ENCODE peak calls at places on chromosomes 6 and 20, in eight cellular contexts. K, X, Y, A, S, W, U and G are unnamed samples.

GRCh38 chr6:29826271-29826670 is 1.4 kb upstream of the HLA-G start:
- DNase-seq in A (peak), X (no peak), W (no peak), U (no peak), K (no peak), Y (no peak), S (no peak), G (no peak)

GRCh38 chr6:14638932-14639875 is 521.6 kb downstream of the CD83 start:
- DNase-seq in X (peak), K (no peak), Y (peak), S (no peak), U (no peak), W (no peak), A (peak), G (peak)

GRCh38 chr6:90610291-90610670 is 23.4 kb upstream of the MAP3K7 start:
- DNase-seq in K (no peak), S (no peak), Y (peak), X (peak), A (no peak), W (no peak), U (peak), G (no peak)

GRCh38 chr6:32623693-32624092 is 13.5 kb upstream of the HLA-DQA1 start:
- DNase-seq in S (no peak), A (no peak), W (no peak), X (no peak), U (no peak), Y (no peak), K (no peak), G (no peak)

GRCh38 chr6:89596056-89596455 is 42.5 kb downstream of the LYRM2 start:
- DNase-seq in K (no peak), A (no peak), X (no peak), U (no peak), W (no peak), Y (no peak), S (no peak), G (no peak)

GRCh38 chr6:4641461-4641860 is 134.7 kb upstream of the CDYL start:
- DNase-seq in Y (no peak), W (no peak), U (no peak), X (no peak), A (no peak), S (no peak), K (no peak), G (no peak)

GRCh38 chr20:6792789-6793188 is 25.3 kb downstream of the BMP2 start:
- DNase-seq in K (no peak), W (no peak), Y (no peak), U (no peak), S (no peak), A (no peak), X (no peak), G (no peak)

GRCh38 chr6:140174509-140174908 is 800.1 kb upstream of the CITED2 start:
- DNase-seq in Y (peak), U (no peak), S (no peak), X (peak), K (no peak), A (peak), W (no peak), G (no peak)

GRCh38 chr6:119523546-119523945 is 174.0 kb upstream of the MAN1A1 start:
- DNase-seq in W (no peak), S (no peak), K (no peak), Y (no peak), X (no peak), U (no peak), A (no peak), G (no peak)

GRCh38 chr20:17155401-17155800 is 71.4 kb upstream of the PCSK2 start:
- DNase-seq in Y (no peak), A (no peak), X (no peak), K (no peak), S (no peak), U (no peak), W (no peak), G (no peak)

GRCh38 chr20:48684501-48685041 is 143.2 kb downstream of the PREX1 start:
- DNase-seq in X (no peak), S (no peak), K (no peak), W (no peak), U (no peak), Y (no peak), A (no peak), G (peak)

GRCh38 chr20:1388706-1389483 is 4.0 kb downstream of the FKBP1A start:
- DNase-seq in S (no peak), A (no peak), W (no peak), U (no peak), K (no peak), Y (no peak), X (no peak), G (no peak)

GRCh38 chr6:130671119-130672104 is 155.8 kb upstream of the SMLR1 start:
- DNase-seq in U (no peak), S (no peak), Y (no peak), A (peak), X (no peak), W (no peak), K (no peak), G (peak)

GRCh38 chr20:5621305-5621704 is 128.9 kb upstream of the SHLD1 start:
- DNase-seq in W (no peak), A (peak), S (no peak), Y (no peak), U (no peak), X (peak), K (no peak), G (peak)

GRCh38 chr20:62143976-62144825 is 632 bp downstream of the SS18L1 start:
- DNase-seq in Y (no peak), W (no peak), U (peak), S (no peak), K (peak), X (peak), A (peak), G (peak)

GRCh38 chr20:13610205-13610604 is 28.5 kb downstream of the TASP1 start:
- DNase-seq in Y (no peak), U (no peak), A (no peak), K (no peak), S (no peak), W (no peak), X (no peak), G (no peak)

GRCh38 chr20:20666359-20666758 is 46.1 kb downstream of the RALGAPA2 start:
- DNase-seq in A (no peak), X (no peak), W (no peak), K (no peak), S (no peak), U (no peak), Y (no peak), G (no peak)

GRCh38 chr6:118786696-118787453 is 107.1 kb upstream of the ASF1A start:
- DNase-seq in S (no peak), Y (no peak), X (no peak), U (no peak), A (no peak), K (no peak), W (no peak), G (no peak)

GRCh38 chr6:74366634-74367033 is 670.6 kb downstream of the CD109 start:
- DNase-seq in A (peak), S (no peak), W (no peak), X (peak), Y (no peak), U (no peak), K (no peak), G (no peak)